ENCODE peak calls at places on chromosomes 12 and 14, in nine cellular contexts. G is stimulated activated effector memory CD8-positive, alpha-beta T cell treated with anti-CD3 and anti-CD28 coated beads, Interleukin-12 subunit alpha, Interleukin-12 subunit beta, amount 100 ng/mL, for 72 hours; N is NCI-H1105; Y is germinal center; P is hippocampal formation; J is cardiac fibroblast; D is neural crest cell; K is NCI-H460; X is dorsolateral prefrontal cortex. S is an unnamed sample.

GRCh38 chr14:28765907-28766504 is 581 bp upstream of the FOXG1 start:
- DNase-seq in G (no peak), J (no peak), Y (no peak), P (no peak), D (no peak), K (no peak), X (no peak), N (peak), S (peak)

GRCh38 chr12:2783936-2784600 is 10.7 kb upstream of the FKBP4 start:
- DNase-seq in N (peak), Y (peak), K (peak), X (peak), P (peak), J (peak), D (peak), G (peak), S (peak)

GRCh38 chr12:21416611-21417121 is 20.8 kb upstream of the PYROXD1 start:
- DNase-seq in P (no peak), Y (no peak), D (no peak), G (no peak), K (no peak), X (no peak), N (no peak), J (peak), S (no peak)

GRCh38 chr12:131491155-131491554 is 219.7 kb upstream of the SFSWAP start:
- DNase-seq in P (no peak), D (no peak), Y (no peak), G (no peak), K (no peak), J (no peak), X (no peak), N (no peak), S (no peak)

GRCh38 chr12:1013618-1014489 is 22.8 kb downstream of the ERC1 start:
- DNase-seq in K (peak), D (no peak), P (no peak), X (no peak), Y (no peak), N (no peak), G (no peak), J (peak), S (no peak)

GRCh38 chr14:61965030-61965745 is 203.0 kb downstream of the SNAPC1 start:
- DNase-seq in Y (no peak), J (peak), N (no peak), D (no peak), G (no peak), P (no peak), K (no peak), X (no peak), S (no peak)

GRCh38 chr14:106844608-106845285 is 1318.4 kb downstream of the TMEM121 start:
- DNase-seq in J (peak), X (no peak), G (peak), P (peak), Y (peak), K (peak), D (no peak), N (no peak), S (peak)

GRCh38 chr12:69417231-69417630 is 53.0 kb upstream of the FRS2 start:
- DNase-seq in N (no peak), X (no peak), Y (no peak), D (no peak), K (no peak), G (no peak), P (no peak), J (no peak), S (no peak)

GRCh38 chr12:113133036-113133435 is 2.5 kb downstream of the RASAL1 start:
- DNase-seq in G (no peak), D (no peak), X (no peak), N (no peak), P (no peak), J (no peak), Y (no peak), K (no peak), S (no peak)

GRCh38 chr12:39935275-39935674 is 170.6 kb downstream of the SLC2A13 start:
- DNase-seq in Y (no peak), P (no peak), D (no peak), G (no peak), J (peak), K (no peak), N (no peak), X (no peak), S (no peak)

GRCh38 chr12:59252731-59253130 is 332.4 kb upstream of the LRIG3 start:
- DNase-seq in X (no peak), J (no peak), K (no peak), D (no peak), G (no peak), Y (no peak), P (no peak), N (no peak), S (no peak)

GRCh38 chr14:71089974-71090373 is 182.7 kb downstream of the PCNX1 start:
- DNase-seq in G (no peak), D (no peak), X (no peak), J (peak), P (no peak), K (no peak), Y (no peak), N (no peak), S (no peak)

GRCh38 chr14:57461777-57462320 is 31.8 kb downstream of the CCDC198 start:
- DNase-seq in J (no peak), X (no peak), K (no peak), Y (no peak), N (no peak), G (no peak), D (no peak), P (no peak), S (no peak)

GRCh38 chr12:43332977-43333649 is 218.9 kb downstream of the ADAMTS20 start:
- DNase-seq in J (peak), Y (no peak), X (no peak), N (no peak), D (no peak), G (no peak), K (no peak), P (no peak), S (no peak)

GRCh38 chr12:96334502-96334901 is 65.7 kb downstream of the CDK17 start:
- DNase-seq in J (no peak), X (no peak), G (no peak), K (no peak), N (no peak), P (no peak), Y (no peak), D (no peak), S (no peak)

GRCh38 chr12:47411961-47412360 is 293.9 kb downstream of the RPAP3 start:
- DNase-seq in X (no peak), N (no peak), G (no peak), Y (no peak), P (no peak), K (no peak), D (no peak), J (no peak), S (no peak)

GRCh38 chr14:104436047-104436531 is 143.5 kb upstream of the C14orf180 start:
- DNase-seq in N (no peak), K (no peak), P (peak), G (peak), Y (no peak), X (peak), J (peak), D (no peak), S (no peak)

GRCh38 chr14:73467377-73467776 is 9.0 kb upstream of the NUMB start:
- DNase-seq in D (no peak), X (no peak), P (no peak), J (peak), G (peak), K (no peak), Y (no peak), N (no peak), S (no peak)

S was measured in NCI-H2107.